ENCODE peak calls at places on chromosomes 11 and 22, in five cellular contexts. One of them, this sample, is unnamed.

GRCh38 chr11:26558191-26558590 is 13.9 kb downstream of the MUC15 start:
- DNase-seq in K562: no peak
- DNase-seq in HEK293T: no peak
- DNase-seq in SK-N-SH: no peak
- DNase-seq in HepG2: no peak
- DNase-seq in this sample: no peak

GRCh38 chr11:358129-358805 is 11.0 kb upstream of the B4GALNT4 start:
- DNase-seq in K562: peak
- DNase-seq in HEK293T: no peak
- DNase-seq in SK-N-SH: no peak
- DNase-seq in HepG2: no peak
- DNase-seq in this sample: no peak

GRCh38 chr22:49406047-49406650 is 421.5 kb downstream of the BRD1 start:
- DNase-seq in K562: no peak
- DNase-seq in HEK293T: no peak
- DNase-seq in SK-N-SH: no peak
- DNase-seq in HepG2: no peak
- DNase-seq in this sample: no peak

GRCh38 chr22:40196628-40197027 is 18.9 kb downstream of the TNRC6B start:
- DNase-seq in K562: no peak
- DNase-seq in HEK293T: no peak
- DNase-seq in SK-N-SH: no peak
- DNase-seq in HepG2: no peak
- DNase-seq in this sample: peak

GRCh38 chr11:28009383-28009782 is 98.6 kb downstream of the KIF18A start:
- DNase-seq in K562: no peak
- DNase-seq in HEK293T: no peak
- DNase-seq in SK-N-SH: no peak
- DNase-seq in HepG2: no peak
- DNase-seq in this sample: no peak

GRCh38 chr11:20029193-20029592 is 131.1 kb downstream of the DBX1 start:
- DNase-seq in K562: no peak
- DNase-seq in HEK293T: no peak
- DNase-seq in SK-N-SH: no peak
- DNase-seq in HepG2: no peak
- DNase-seq in this sample: no peak

GRCh38 chr11:11239959-11240358 is 113.1 kb downstream of the CSNK2A3 start:
- DNase-seq in K562: no peak
- DNase-seq in HEK293T: no peak
- DNase-seq in SK-N-SH: no peak
- DNase-seq in HepG2: no peak
- DNase-seq in this sample: no peak

GRCh38 chr11:32050256-32050655 is 40.6 kb upstream of the RCN1 start:
- DNase-seq in K562: no peak
- DNase-seq in HEK293T: no peak
- DNase-seq in SK-N-SH: no peak
- DNase-seq in HepG2: no peak
- DNase-seq in this sample: no peak

GRCh38 chr11:1171223-1171984 is 13.7 kb downstream of the MUC5AC start:
- DNase-seq in K562: no peak
- DNase-seq in HEK293T: no peak
- DNase-seq in SK-N-SH: no peak
- DNase-seq in HepG2: no peak
- DNase-seq in this sample: no peak

GRCh38 chr22:19811211-19811621 is 43.5 kb downstream of the GNB1L start:
- DNase-seq in K562: no peak
- DNase-seq in HEK293T: no peak
- DNase-seq in SK-N-SH: peak
- DNase-seq in HepG2: no peak
- DNase-seq in this sample: no peak

GRCh38 chr11:71447791-71448256 is 369 bp downstream of the DHCR7 start:
- DNase-seq in K562: peak
- DNase-seq in HEK293T: peak
- DNase-seq in SK-N-SH: peak
- DNase-seq in HepG2: no peak
- DNase-seq in this sample: no peak

GRCh38 chr11:93251922-93252321 is 54.1 kb upstream of the SLC36A4 start:
- DNase-seq in K562: no peak
- DNase-seq in HEK293T: no peak
- DNase-seq in SK-N-SH: no peak
- DNase-seq in HepG2: no peak
- DNase-seq in this sample: no peak

GRCh38 chr22:44737414-44738346 is 14.7 kb upstream of the ARHGAP8 start:
- DNase-seq in K562: no peak
- DNase-seq in HEK293T: no peak
- DNase-seq in SK-N-SH: peak
- DNase-seq in HepG2: no peak
- DNase-seq in this sample: no peak

DNA sequence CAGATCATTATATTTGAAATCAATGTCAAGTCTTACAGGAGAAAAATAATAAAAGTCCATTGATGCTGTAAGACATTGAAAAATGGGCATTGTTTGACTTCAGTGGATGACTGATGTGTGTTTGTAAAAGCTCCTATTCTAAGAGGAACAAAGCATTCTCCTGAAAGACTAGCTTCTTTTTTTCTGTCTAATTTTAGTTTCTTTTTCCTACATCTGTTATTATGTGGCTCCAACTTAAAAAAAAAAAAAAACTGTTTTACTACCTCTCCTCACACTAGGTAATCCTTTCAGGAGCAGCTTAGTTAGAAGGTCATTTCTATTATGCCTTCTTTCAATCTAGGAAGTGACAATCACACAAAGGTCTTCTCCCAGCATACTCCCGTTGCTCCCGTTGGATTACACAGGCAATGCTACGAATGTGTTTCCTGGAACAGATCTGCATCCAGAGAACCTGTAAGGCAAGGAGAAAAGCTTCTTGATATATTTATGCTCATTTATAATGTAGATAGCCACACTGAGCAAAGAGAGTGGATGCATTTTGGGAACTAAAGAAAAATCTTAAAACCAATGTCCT is 595.1 kb upstream of the CCDC179 start:
- DNase-seq in K562: no peak
- DNase-seq in HEK293T: no peak
- DNase-seq in SK-N-SH: no peak
- DNase-seq in HepG2: no peak
- DNase-seq in this sample: no peak
- TF ChIP-seq FOXM1 in K562: no peak
- TF ChIP-seq FOXM1 in HEK293T: no peak
- TF ChIP-seq FOXM1 in SK-N-SH: no peak
- TF ChIP-seq FOXM1 in HepG2: no peak
- TF ChIP-seq FOXM1 in this sample: no peak

DNA sequence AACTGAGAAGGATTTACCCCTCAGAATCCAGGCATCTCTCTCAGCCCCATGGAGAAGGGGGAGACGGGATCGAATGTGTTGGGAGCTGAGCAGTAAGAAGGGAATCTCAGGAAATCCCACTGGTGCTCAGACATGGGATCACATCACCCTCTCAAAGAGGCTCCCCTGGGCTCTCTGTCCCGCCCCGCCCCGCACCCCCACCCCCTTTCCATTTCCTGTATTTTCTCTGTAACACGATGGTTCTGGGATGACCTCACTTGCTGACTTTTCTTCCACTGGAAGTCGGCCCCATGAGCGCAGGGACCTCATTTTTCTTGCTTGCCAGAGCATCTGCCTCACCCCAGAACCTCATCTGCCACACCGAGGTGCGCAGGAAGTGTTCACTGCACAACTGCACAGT is 100.1 kb downstream of the RPS6KA4 start:
- DNase-seq in K562: no peak
- DNase-seq in HEK293T: no peak
- DNase-seq in SK-N-SH: no peak
- DNase-seq in HepG2: no peak
- DNase-seq in this sample: no peak
- TF ChIP-seq FOXM1 in K562: no peak
- TF ChIP-seq FOXM1 in HEK293T: no peak
- TF ChIP-seq FOXM1 in SK-N-SH: no peak
- TF ChIP-seq FOXM1 in HepG2: no peak
- TF ChIP-seq FOXM1 in this sample: no peak

GRCh38 chr11:73100578-73100977 is 41.5 kb downstream of the FCHSD2 start:
- DNase-seq in K562: no peak
- DNase-seq in HEK293T: no peak
- DNase-seq in SK-N-SH: no peak
- DNase-seq in HepG2: no peak
- DNase-seq in this sample: no peak

GRCh38 chr11:73099512-73100266 is 42.4 kb downstream of the FCHSD2 start:
- DNase-seq in K562: no peak
- DNase-seq in HEK293T: peak
- DNase-seq in SK-N-SH: no peak
- DNase-seq in HepG2: no peak
- DNase-seq in this sample: no peak

DNA sequence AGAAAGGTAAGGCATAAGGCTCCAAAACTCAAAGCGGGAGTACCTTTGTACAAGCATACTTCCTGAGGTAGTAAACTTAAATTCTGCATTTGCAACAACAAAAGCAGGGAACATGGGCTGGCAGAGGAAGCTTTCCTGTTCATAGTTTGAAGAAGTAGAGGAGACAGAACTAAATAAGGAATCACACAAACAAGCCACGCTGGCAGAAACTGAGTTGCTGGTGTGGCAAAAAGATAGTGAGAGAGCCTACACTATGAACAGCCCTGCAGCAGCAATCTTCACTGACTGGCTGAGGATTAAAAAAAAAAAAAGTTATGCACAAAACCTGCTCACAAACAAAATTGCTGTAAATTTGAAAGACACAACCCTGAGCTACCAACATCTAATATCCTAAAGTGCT is 46.5 kb downstream of the FCHSD2 start:
- DNase-seq in K562: no peak
- DNase-seq in HEK293T: no peak
- DNase-seq in SK-N-SH: no peak
- DNase-seq in HepG2: no peak
- DNase-seq in this sample: no peak
- TF ChIP-seq FOXM1 in K562: no peak
- TF ChIP-seq FOXM1 in HEK293T: no peak
- TF ChIP-seq FOXM1 in SK-N-SH: no peak
- TF ChIP-seq FOXM1 in HepG2: no peak
- TF ChIP-seq FOXM1 in this sample: no peak

GRCh38 chr22:32801436-32802290 is at the start of gene TIMP3:
- DNase-seq in K562: peak
- DNase-seq in HEK293T: peak
- DNase-seq in SK-N-SH: peak
- DNase-seq in HepG2: no peak
- DNase-seq in this sample: no peak
- TF ChIP-seq FOXM1 in K562: no peak
- TF ChIP-seq FOXM1 in HEK293T: no peak
- TF ChIP-seq FOXM1 in SK-N-SH: no peak
- TF ChIP-seq FOXM1 in HepG2: no peak
- TF ChIP-seq FOXM1 in this sample: no peak

GRCh38 chr11:23924226-23924625 is 572.6 kb upstream of the LUZP2 start:
- DNase-seq in K562: no peak
- DNase-seq in HEK293T: no peak
- DNase-seq in SK-N-SH: no peak
- DNase-seq in HepG2: no peak
- DNase-seq in this sample: no peak

GRCh38 chr11:23923357-23923756 is 573.5 kb upstream of the LUZP2 start:
- DNase-seq in K562: no peak
- DNase-seq in HEK293T: no peak
- DNase-seq in SK-N-SH: no peak
- DNase-seq in HepG2: no peak
- DNase-seq in this sample: no peak
- TF ChIP-seq FOXM1 in K562: no peak
- TF ChIP-seq FOXM1 in HEK293T: no peak
- TF ChIP-seq FOXM1 in SK-N-SH: no peak
- TF ChIP-seq FOXM1 in HepG2: no peak
- TF ChIP-seq FOXM1 in this sample: no peak

GRCh38 chr22:42553475-42554361 is at the start of gene SERHL2:
- DNase-seq in K562: peak
- DNase-seq in HEK293T: peak
- DNase-seq in SK-N-SH: peak
- DNase-seq in HepG2: peak
- DNase-seq in this sample: peak

GRCh38 chr22:42544686-42545085 is 9.1 kb upstream of the SERHL2 start:
- DNase-seq in K562: peak
- DNase-seq in HEK293T: no peak
- DNase-seq in SK-N-SH: no peak
- DNase-seq in HepG2: peak
- DNase-seq in this sample: no peak

GRCh38 chr22:42548597-42549328 is 5.0 kb upstream of the SERHL2 start:
- DNase-seq in K562: no peak
- DNase-seq in HEK293T: no peak
- DNase-seq in SK-N-SH: no peak
- DNase-seq in HepG2: no peak
- DNase-seq in this sample: no peak

GRCh38 chr22:42547562-42547961 is 6.2 kb upstream of the SERHL2 start:
- DNase-seq in K562: no peak
- DNase-seq in HEK293T: no peak
- DNase-seq in SK-N-SH: no peak
- DNase-seq in HepG2: no peak
- DNase-seq in this sample: no peak

DNA sequence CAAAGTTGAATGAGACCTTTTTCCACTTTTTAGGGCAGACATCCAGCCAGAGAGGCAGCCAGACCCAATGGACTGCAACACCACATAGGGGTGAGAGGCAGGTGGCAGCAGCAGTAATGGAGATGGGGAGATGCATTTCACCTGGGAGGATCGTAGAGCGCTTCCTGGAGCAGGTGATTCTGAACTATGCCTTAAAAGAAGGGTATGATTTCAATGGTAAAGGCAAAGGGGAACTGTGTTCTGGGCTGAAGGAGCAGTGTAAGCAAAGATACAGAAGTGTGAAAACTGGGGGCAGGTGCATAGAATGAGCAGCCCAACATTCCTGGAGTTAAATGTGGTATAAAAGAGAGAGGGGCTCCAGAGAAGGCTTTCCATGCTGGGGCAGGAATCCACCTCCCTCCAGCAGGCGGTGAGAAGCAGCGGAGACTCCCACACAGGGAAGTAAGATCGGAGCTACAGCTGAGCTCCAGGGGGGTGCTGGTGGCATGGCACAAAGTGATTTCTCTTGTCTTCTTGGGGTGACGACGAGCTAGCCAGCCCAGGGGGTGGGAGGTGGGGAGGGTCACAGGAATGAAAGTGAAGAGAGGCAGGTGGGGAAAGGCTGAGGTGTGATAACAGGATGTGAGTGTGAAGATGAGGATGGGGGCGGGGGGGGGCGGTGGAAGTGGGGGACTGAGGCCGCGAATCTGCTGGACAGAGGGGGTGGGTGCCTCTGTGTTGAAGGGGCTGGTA is 4.3 kb upstream of the SERHL2 start:
- DNase-seq in K562: no peak
- DNase-seq in HEK293T: no peak
- DNase-seq in SK-N-SH: no peak
- DNase-seq in HepG2: no peak
- DNase-seq in this sample: no peak
- TF ChIP-seq FOXM1 in K562: no peak
- TF ChIP-seq FOXM1 in HEK293T: no peak
- TF ChIP-seq FOXM1 in SK-N-SH: no peak
- TF ChIP-seq FOXM1 in HepG2: no peak
- TF ChIP-seq FOXM1 in this sample: no peak

This sample was measured in GM12878.